ENCODE peak calls at places on chromosomes 11 and 22, in eight cellular contexts. E is cardiac muscle cell; O is NCI-H1417; A is mesenchymal stem cell; V is stimulated activated CD4-positive, alpha-beta T cell treated with anti-CD3 and anti-CD28 coated beads, Interleukin-2, amount 100 ng/mL, for 48 hours; B is NCI-H2029 treated with DMSO at 0.1 percent for 48 hours; D is GM06990; R is ecto neural progenitor cell. K is an unnamed sample.

GRCh38 chr11:118051611-118052461 is 25.0 kb upstream of the TMPRSS4 start:
- DNase-seq in E (no peak), O (no peak), A (no peak), V (peak), B (no peak), D (peak), R (peak), K (no peak)

GRCh38 chr11:13965337-13965736 is 2.8 kb downstream of the SPON1 start:
- DNase-seq in E (no peak), O (no peak), A (no peak), V (no peak), B (no peak), D (no peak), R (no peak), K (peak)

GRCh38 chr11:69209936-69210659 is 54.4 kb downstream of the SMIM38 start:
- DNase-seq in E (no peak), O (no peak), A (peak), V (no peak), B (no peak), D (no peak), R (no peak), K (no peak)

GRCh38 chr11:69931060-69931910 is 112.1 kb upstream of the FGF3 start:
- DNase-seq in E (no peak), O (no peak), A (no peak), V (no peak), B (no peak), D (no peak), R (no peak), K (no peak)

GRCh38 chr11:25593221-25593620 is 738.7 kb upstream of the ANO3 start:
- DNase-seq in E (no peak), O (no peak), A (no peak), V (no peak), B (no peak), D (no peak), R (no peak), K (no peak)

GRCh38 chr11:61901353-61901858 is 10.1 kb upstream of the FADS3 start:
- DNase-seq in E (no peak), O (no peak), A (no peak), V (no peak), B (no peak), D (no peak), R (no peak), K (no peak)

GRCh38 chr11:292211-293121 is 3.5 kb downstream of the PGGHG start:
- DNase-seq in E (no peak), O (no peak), A (no peak), V (no peak), B (no peak), D (no peak), R (no peak), K (no peak)

GRCh38 chr11:82939456-82939855 is 37.9 kb downstream of the DDIAS start:
- DNase-seq in E (no peak), O (no peak), A (no peak), V (no peak), B (no peak), D (no peak), R (no peak), K (no peak)

GRCh38 chr11:124570160-124570559 is 363 bp downstream of the OR8A1 start:
- DNase-seq in E (no peak), O (no peak), A (no peak), V (no peak), B (no peak), D (no peak), R (no peak), K (no peak)

GRCh38 chr11:103380031-103380430 is 270.8 kb downstream of the DYNC2H1 start:
- DNase-seq in E (no peak), O (no peak), A (peak), V (no peak), B (no peak), D (no peak), R (no peak), K (no peak)

GRCh38 chr11:45649544-45650165 is 15.8 kb downstream of the CHST1 start:
- DNase-seq in E (no peak), O (no peak), A (no peak), V (no peak), B (no peak), D (no peak), R (no peak), K (no peak)

GRCh38 chr11:76234704-76235232 is 28.5 kb upstream of the WNT11 start:
- DNase-seq in E (no peak), O (no peak), A (peak), V (peak), B (no peak), D (no peak), R (no peak), K (no peak)

GRCh38 chr11:32448232-32448631 is 12.9 kb upstream of the WT1 start:
- DNase-seq in E (peak), O (no peak), A (no peak), V (no peak), B (no peak), D (no peak), R (no peak), K (peak)

GRCh38 chr22:41758231-41758630 is 42.2 kb upstream of the CCDC134 start:
- DNase-seq in E (no peak), O (no peak), A (no peak), V (no peak), B (no peak), D (no peak), R (no peak), K (no peak)

GRCh38 chr22:49086181-49086580 is 741.5 kb downstream of the BRD1 start:
- DNase-seq in E (no peak), O (no peak), A (no peak), V (no peak), B (no peak), D (no peak), R (no peak), K (no peak)

GRCh38 chr22:42330953-42331525 is 60.6 kb upstream of the TCF20 start:
- DNase-seq in E (no peak), O (peak), A (no peak), V (no peak), B (no peak), D (no peak), R (no peak), K (no peak)

GRCh38 chr11:134393638-134394037 is 18.4 kb downstream of the B3GAT1 start:
- DNase-seq in E (no peak), O (peak), A (no peak), V (no peak), B (no peak), D (no peak), R (peak), K (peak)

GRCh38 chr11:65014146-65014960 is at the start of gene ARL2:
- DNase-seq in E (no peak), O (peak), A (no peak), V (peak), B (peak), D (no peak), R (no peak), K (no peak)

GRCh38 chr11:39541945-39542351 is 1917.5 kb downstream of the LRRC4C start:
- DNase-seq in E (no peak), O (no peak), A (no peak), V (no peak), B (no peak), D (no peak), R (peak), K (peak)

GRCh38 chr11:118042126-118042525 is 34.8 kb upstream of the TMPRSS4 start:
- DNase-seq in E (no peak), O (no peak), A (no peak), V (no peak), B (no peak), D (no peak), R (no peak), K (no peak)

GRCh38 chr22:42991010-42991651 is 23.8 kb downstream of the PACSIN2 start:
- DNase-seq in E (peak), O (no peak), A (peak), V (no peak), B (no peak), D (no peak), R (no peak), K (no peak)

GRCh38 chr11:84558085-84558905 is 1068.8 kb downstream of the DLG2 start:
- DNase-seq in E (peak), O (peak), A (peak), V (no peak), B (peak), D (no peak), R (no peak), K (peak)

GRCh38 chr11:110837535-110838127 is 125.4 kb upstream of the ARHGAP20 start:
- DNase-seq in E (peak), O (no peak), A (no peak), V (no peak), B (no peak), D (no peak), R (no peak), K (no peak)

GRCh38 chr11:2927851-2928604 is 1.2 kb downstream of the PHLDA2 start:
- DNase-seq in E (peak), O (no peak), A (peak), V (no peak), B (no peak), D (no peak), R (no peak), K (no peak)

GRCh38 chr11:113528982-113529381 is 53.8 kb upstream of the DRD2 start:
- DNase-seq in E (peak), O (no peak), A (no peak), V (no peak), B (no peak), D (no peak), R (peak), K (no peak)

GRCh38 chr22:39526736-39527171 is 5.8 kb downstream of the RPS19BP1 start:
- DNase-seq in E (no peak), O (no peak), A (peak), V (no peak), B (no peak), D (no peak), R (no peak), K (no peak)

GRCh38 chr11:57069942-57070341 is 81.2 kb downstream of the OR5AK2 start:
- DNase-seq in E (peak), O (no peak), A (no peak), V (no peak), B (no peak), D (no peak), R (no peak), K (no peak)

GRCh38 chr11:80937831-80938230 is 1497.0 kb upstream of the TENM4 start:
- DNase-seq in E (no peak), O (no peak), A (peak), V (no peak), B (no peak), D (no peak), R (no peak), K (no peak)

GRCh38 chr11:74090701-74091100 is 80.1 kb downstream of the C2CD3 start:
- DNase-seq in E (peak), O (no peak), A (peak), V (no peak), B (no peak), D (no peak), R (no peak), K (no peak)

GRCh38 chr11:33480636-33481035 is 220.0 kb downstream of the C11orf91 start:
- DNase-seq in E (no peak), O (no peak), A (no peak), V (no peak), B (no peak), D (no peak), R (no peak), K (no peak)

GRCh38 chr22:20750461-20751184 is 23.3 kb upstream of the SERPIND1 start:
- DNase-seq in E (peak), O (no peak), A (peak), V (peak), B (peak), D (peak), R (no peak), K (no peak)

GRCh38 chr11:134866215-134866614 is 454.2 kb upstream of the B3GAT1 start:
- DNase-seq in E (no peak), O (no peak), A (no peak), V (no peak), B (no peak), D (no peak), R (no peak), K (no peak)